ENCODE peak calls at places on chromosome 1, in five cellular contexts. One of them, this sample, is unnamed.

GRCh38 chr1:155324717-155325595 is 4.3 kb downstream of the RUSC1 start:
- DNase-seq in stomach: peak
- DNase-seq in cardiac muscle cell: peak
- DNase-seq in GM23338: peak
- DNase-seq in breast epithelium: peak
- DNase-seq in this sample: peak

GRCh38 chr1:203828002-203828401 is 32.6 kb downstream of the ZBED6 start:
- DNase-seq in stomach: no peak
- DNase-seq in cardiac muscle cell: no peak
- DNase-seq in GM23338: no peak
- DNase-seq in breast epithelium: no peak
- DNase-seq in this sample: no peak

GRCh38 chr1:224707849-224708725 is 92.0 kb downstream of the CNIH3 start:
- DNase-seq in stomach: no peak
- DNase-seq in cardiac muscle cell: no peak
- DNase-seq in GM23338: no peak
- DNase-seq in breast epithelium: no peak
- DNase-seq in this sample: no peak

GRCh38 chr1:3581296-3581695 is 30.0 kb downstream of the MEGF6 start:
- DNase-seq in stomach: no peak
- DNase-seq in cardiac muscle cell: no peak
- DNase-seq in GM23338: no peak
- DNase-seq in breast epithelium: no peak
- DNase-seq in this sample: no peak

GRCh38 chr1:174976436-174977107 is 23.2 kb upstream of the CACYBP start:
- DNase-seq in stomach: no peak
- DNase-seq in cardiac muscle cell: no peak
- DNase-seq in GM23338: no peak
- DNase-seq in breast epithelium: no peak
- DNase-seq in this sample: no peak

GRCh38 chr1:242629396-242629795 is 104.9 kb upstream of the PLD5 start:
- DNase-seq in stomach: no peak
- DNase-seq in cardiac muscle cell: no peak
- DNase-seq in GM23338: no peak
- DNase-seq in breast epithelium: no peak
- DNase-seq in this sample: no peak

GRCh38 chr1:187261637-187262036 is 432.9 kb downstream of the PLA2G4A start:
- DNase-seq in stomach: no peak
- DNase-seq in cardiac muscle cell: no peak
- DNase-seq in GM23338: no peak
- DNase-seq in breast epithelium: no peak
- DNase-seq in this sample: no peak

GRCh38 chr1:19646771-19647319 is 2.7 kb downstream of the NBL1 start:
- DNase-seq in stomach: no peak
- DNase-seq in cardiac muscle cell: no peak
- DNase-seq in GM23338: no peak
- DNase-seq in breast epithelium: no peak
- DNase-seq in this sample: no peak

GRCh38 chr1:201716742-201717135 is 112.2 kb upstream of the IPO9 start:
- DNase-seq in stomach: no peak
- DNase-seq in cardiac muscle cell: no peak
- DNase-seq in GM23338: no peak
- DNase-seq in breast epithelium: no peak
- DNase-seq in this sample: no peak

GRCh38 chr1:203274603-203275381 is 30.5 kb upstream of the BTG2 start:
- DNase-seq in stomach: no peak
- DNase-seq in cardiac muscle cell: no peak
- DNase-seq in GM23338: no peak
- DNase-seq in breast epithelium: no peak
- DNase-seq in this sample: no peak

GRCh38 chr1:242854466-242854865 is 330.0 kb upstream of the PLD5 start:
- DNase-seq in stomach: no peak
- DNase-seq in cardiac muscle cell: no peak
- DNase-seq in GM23338: no peak
- DNase-seq in breast epithelium: no peak
- DNase-seq in this sample: no peak

GRCh38 chr1:214445846-214446614 is 105.4 kb downstream of the PTPN14 start:
- DNase-seq in stomach: no peak
- DNase-seq in cardiac muscle cell: no peak
- DNase-seq in GM23338: no peak
- DNase-seq in breast epithelium: no peak
- DNase-seq in this sample: no peak

GRCh38 chr1:30759718-30760281 is 2.2 kb upstream of the LAPTM5 start:
- DNase-seq in stomach: no peak
- DNase-seq in cardiac muscle cell: no peak
- DNase-seq in GM23338: peak
- DNase-seq in breast epithelium: no peak
- DNase-seq in this sample: no peak

GRCh38 chr1:53543771-53544695 is 84.8 kb downstream of the DMRTB1 start:
- DNase-seq in stomach: no peak
- DNase-seq in cardiac muscle cell: no peak
- DNase-seq in GM23338: no peak
- DNase-seq in breast epithelium: peak
- DNase-seq in this sample: no peak

GRCh38 chr1:153977250-153978240 is at the start of gene JTB:
- DNase-seq in stomach: peak
- DNase-seq in cardiac muscle cell: peak
- DNase-seq in GM23338: peak
- DNase-seq in breast epithelium: peak
- DNase-seq in this sample: peak

GRCh38 chr1:24506706-24507422 is 4.2 kb downstream of the RCAN3 start:
- DNase-seq in stomach: no peak
- DNase-seq in cardiac muscle cell: no peak
- DNase-seq in GM23338: peak
- DNase-seq in breast epithelium: no peak
- DNase-seq in this sample: no peak

DNA sequence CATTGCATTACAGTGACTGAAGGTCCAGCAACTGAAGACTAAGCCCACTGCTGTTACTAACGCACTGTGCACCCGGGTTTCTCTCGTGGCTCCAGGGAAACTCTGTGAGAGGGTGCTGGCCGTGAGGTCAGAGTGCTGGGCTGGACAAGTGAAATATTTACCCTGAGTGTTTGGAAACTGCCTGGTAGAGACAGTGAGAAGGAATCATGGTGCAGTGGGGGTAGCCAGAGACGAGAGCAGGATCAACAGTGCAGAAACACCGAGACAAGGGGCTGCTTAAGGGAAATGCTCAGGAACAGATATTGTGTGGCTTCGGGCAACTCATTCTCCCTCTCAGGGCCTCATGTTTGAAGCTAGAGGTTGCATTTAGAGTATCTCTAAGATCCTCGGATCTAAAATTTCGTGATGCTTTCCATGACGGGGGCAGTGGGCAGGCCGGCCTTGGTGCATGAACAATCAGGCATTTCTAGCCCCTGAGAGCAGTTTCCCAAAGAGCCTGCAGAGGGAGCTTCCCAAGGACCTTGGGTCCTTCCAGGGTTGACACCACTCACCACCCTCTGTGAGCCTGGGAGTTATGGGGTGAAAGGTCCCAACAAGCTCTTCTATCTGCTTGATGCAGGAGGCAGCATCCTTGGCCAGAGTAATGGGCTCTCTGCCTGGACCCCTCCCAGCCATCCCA is 9.7 kb downstream of the CD2 start:
- DNase-seq in stomach: peak
- DNase-seq in cardiac muscle cell: peak
- DNase-seq in GM23338: peak
- DNase-seq in breast epithelium: no peak
- DNase-seq in this sample: peak
- H3K27ac ChIP-seq in stomach: no peak
- H3K27ac ChIP-seq in cardiac muscle cell: no peak
- H3K27ac ChIP-seq in GM23338: no peak
- H3K27ac ChIP-seq in breast epithelium: no peak
- H3K27ac ChIP-seq in this sample: no peak

GRCh38 chr1:179293340-179294327 is at the start of gene SOAT1:
- DNase-seq in stomach: peak
- DNase-seq in cardiac muscle cell: peak
- DNase-seq in GM23338: peak
- DNase-seq in breast epithelium: peak
- DNase-seq in this sample: peak

GRCh38 chr1:179298952-179299351 is 5.4 kb downstream of the SOAT1 start:
- DNase-seq in stomach: no peak
- DNase-seq in cardiac muscle cell: no peak
- DNase-seq in GM23338: no peak
- DNase-seq in breast epithelium: no peak
- DNase-seq in this sample: no peak

GRCh38 chr1:179296831-179297377 is 3.3 kb downstream of the SOAT1 start:
- DNase-seq in stomach: no peak
- DNase-seq in cardiac muscle cell: no peak
- DNase-seq in GM23338: no peak
- DNase-seq in breast epithelium: no peak
- DNase-seq in this sample: no peak

GRCh38 chr1:179296356-179296755 is 2.8 kb downstream of the SOAT1 start:
- DNase-seq in stomach: no peak
- DNase-seq in cardiac muscle cell: no peak
- DNase-seq in GM23338: peak
- DNase-seq in breast epithelium: no peak
- DNase-seq in this sample: no peak

DNA sequence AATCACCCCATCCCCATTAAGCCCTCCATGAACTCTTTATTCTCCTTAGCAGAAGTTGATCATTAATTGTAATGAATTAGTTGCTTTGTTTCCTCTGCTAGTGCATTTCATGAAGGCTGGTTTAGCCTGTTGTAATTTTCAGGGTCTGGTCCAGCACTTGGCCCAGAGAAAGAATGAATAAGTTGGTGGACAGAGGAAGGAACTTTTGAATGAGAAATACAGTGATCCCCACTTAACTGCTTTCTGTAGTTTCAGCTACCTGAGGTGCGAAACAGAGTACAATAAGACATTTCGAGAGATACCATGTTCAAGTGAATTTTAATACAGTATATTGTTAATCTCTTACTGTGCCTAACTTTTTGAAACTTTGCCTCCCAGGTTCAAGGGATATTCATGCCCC is 1.8 kb downstream of the SOAT1 start:
- DNase-seq in stomach: no peak
- DNase-seq in cardiac muscle cell: no peak
- DNase-seq in GM23338: no peak
- DNase-seq in breast epithelium: no peak
- DNase-seq in this sample: no peak
- H3K27ac ChIP-seq in stomach: peak
- H3K27ac ChIP-seq in cardiac muscle cell: no peak
- H3K27ac ChIP-seq in GM23338: no peak
- H3K27ac ChIP-seq in breast epithelium: no peak
- H3K27ac ChIP-seq in this sample: no peak

GRCh38 chr1:212686069-212686468 is 13.6 kb downstream of the BATF3 start:
- DNase-seq in stomach: no peak
- DNase-seq in cardiac muscle cell: no peak
- DNase-seq in GM23338: no peak
- DNase-seq in breast epithelium: no peak
- DNase-seq in this sample: no peak
- H3K27ac ChIP-seq in stomach: no peak
- H3K27ac ChIP-seq in cardiac muscle cell: no peak
- H3K27ac ChIP-seq in GM23338: no peak
- H3K27ac ChIP-seq in breast epithelium: no peak
- H3K27ac ChIP-seq in this sample: no peak

DNA sequence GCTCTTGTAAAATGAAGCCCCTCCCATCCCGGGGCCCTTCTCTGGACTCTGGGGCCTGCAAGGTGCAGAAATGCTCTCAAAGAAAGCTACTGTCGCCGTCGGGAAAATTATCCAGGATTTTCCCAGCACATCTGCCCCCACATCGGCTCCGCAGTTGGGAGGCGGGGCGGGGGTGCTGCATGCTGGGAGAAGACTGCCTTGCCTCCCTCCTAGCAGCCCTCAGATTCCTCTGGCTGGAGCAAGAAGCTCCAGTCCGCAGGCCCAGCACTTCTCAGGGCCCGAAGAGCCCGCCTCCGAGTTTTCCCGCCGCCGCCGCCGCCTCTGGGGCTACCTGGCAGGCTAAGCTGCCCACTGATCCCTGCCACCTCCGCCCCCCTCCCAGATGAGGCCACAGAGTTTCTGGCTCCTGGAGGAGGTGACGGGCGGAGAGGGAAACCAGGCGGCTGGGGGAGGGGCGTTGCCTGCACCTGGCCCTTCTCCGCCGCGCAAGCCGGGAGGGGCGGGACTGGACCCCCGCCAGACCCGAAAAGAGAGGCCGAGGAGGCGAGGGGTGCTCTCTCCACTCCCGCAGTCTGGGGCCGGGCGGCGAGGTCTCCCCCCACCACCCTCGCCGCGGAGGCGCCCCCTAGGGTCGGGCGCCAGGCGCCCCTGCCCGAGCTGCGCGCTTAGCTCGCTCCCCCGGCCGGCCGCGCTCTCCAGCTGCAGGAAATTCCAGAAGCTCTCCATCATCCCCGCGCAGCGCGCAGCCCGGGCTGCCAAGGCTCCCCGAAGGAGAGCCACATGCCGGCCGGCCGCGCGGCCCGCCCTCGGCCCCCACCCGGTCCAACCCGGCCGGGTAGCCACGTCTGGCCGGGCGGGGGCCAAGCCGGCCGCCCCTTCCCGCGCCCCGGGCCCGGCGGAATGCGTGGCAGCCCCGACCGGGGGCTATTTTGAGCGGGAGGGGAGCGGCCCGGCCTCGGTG is 28.8 kb downstream of the AHDC1 start:
- DNase-seq in stomach: peak
- DNase-seq in cardiac muscle cell: peak
- DNase-seq in GM23338: peak
- DNase-seq in breast epithelium: no peak
- DNase-seq in this sample: peak
- H3K27ac ChIP-seq in stomach: peak
- H3K27ac ChIP-seq in cardiac muscle cell: peak
- H3K27ac ChIP-seq in GM23338: peak
- H3K27ac ChIP-seq in breast epithelium: peak
- H3K27ac ChIP-seq in this sample: peak

GRCh38 chr1:32045770-32046169 is 27.0 kb upstream of the TMEM39B start:
- DNase-seq in stomach: no peak
- DNase-seq in cardiac muscle cell: no peak
- DNase-seq in GM23338: no peak
- DNase-seq in breast epithelium: no peak
- DNase-seq in this sample: no peak
- H3K27ac ChIP-seq in stomach: no peak
- H3K27ac ChIP-seq in cardiac muscle cell: peak
- H3K27ac ChIP-seq in GM23338: no peak
- H3K27ac ChIP-seq in breast epithelium: no peak
- H3K27ac ChIP-seq in this sample: no peak

GRCh38 chr1:43059640-43060574 is 101.2 kb upstream of the SLC2A1 start:
- DNase-seq in stomach: no peak
- DNase-seq in cardiac muscle cell: no peak
- DNase-seq in GM23338: no peak
- DNase-seq in breast epithelium: no peak
- DNase-seq in this sample: no peak
- H3K27ac ChIP-seq in stomach: no peak
- H3K27ac ChIP-seq in cardiac muscle cell: no peak
- H3K27ac ChIP-seq in GM23338: no peak
- H3K27ac ChIP-seq in breast epithelium: no peak
- H3K27ac ChIP-seq in this sample: no peak